ENCODE peak calls at places on chromosomes 11 and 22, in nine cellular contexts. One of them, this sample, is unnamed.
A peak's percentile ranks its signal among the peaks of the same experiment; 100 is the strongest.

GRCh38 chr11:110479445-110480101 is 49.8 kb downstream of the FDX1 start:
- DNase-seq in hippocampal formation: peak; percentile 44
- DNase-seq in M059J: peak; percentile 68
- DNase-seq in lower lobe of right lung: no peak
- DNase-seq in effector memory CD8-positive, alpha-beta T cell: no peak
- DNase-seq in putamen: peak; percentile 83
- DNase-seq in head of caudate nucleus: peak; percentile 75
- DNase-seq in tibial artery: no peak
- DNase-seq in Kasumi-1: no peak
- DNase-seq in this sample: no peak

GRCh38 chr11:32586576-32587190 is 3.1 kb downstream of the EIF3M start:
- DNase-seq in hippocampal formation: no peak
- DNase-seq in M059J: peak; percentile 40
- DNase-seq in lower lobe of right lung: no peak
- DNase-seq in effector memory CD8-positive, alpha-beta T cell: no peak
- DNase-seq in putamen: no peak
- DNase-seq in head of caudate nucleus: peak; percentile 41
- DNase-seq in tibial artery: no peak
- DNase-seq in Kasumi-1: peak; percentile 61
- DNase-seq in this sample: no peak

GRCh38 chr11:34176980-34177319 is 71.5 kb downstream of the NAT10 start:
- DNase-seq in hippocampal formation: no peak
- DNase-seq in M059J: peak; percentile 50
- DNase-seq in lower lobe of right lung: no peak
- DNase-seq in effector memory CD8-positive, alpha-beta T cell: no peak
- DNase-seq in putamen: peak; percentile 41
- DNase-seq in head of caudate nucleus: no peak
- DNase-seq in tibial artery: no peak
- DNase-seq in Kasumi-1: no peak
- DNase-seq in this sample: no peak

GRCh38 chr22:21098099-21098671 is 52.4 kb downstream of the LRRC74B start:
- DNase-seq in hippocampal formation: no peak
- DNase-seq in M059J: peak; percentile 6
- DNase-seq in lower lobe of right lung: no peak
- DNase-seq in effector memory CD8-positive, alpha-beta T cell: no peak
- DNase-seq in putamen: no peak
- DNase-seq in head of caudate nucleus: peak; percentile 25
- DNase-seq in tibial artery: no peak
- DNase-seq in Kasumi-1: peak; percentile 10
- DNase-seq in this sample: no peak

GRCh38 chr11:12090761-12091261 is 19.6 kb upstream of the MICAL2 start:
- DNase-seq in hippocampal formation: no peak
- DNase-seq in M059J: peak; percentile 72
- DNase-seq in lower lobe of right lung: peak; percentile 81
- DNase-seq in effector memory CD8-positive, alpha-beta T cell: no peak
- DNase-seq in putamen: no peak
- DNase-seq in head of caudate nucleus: no peak
- DNase-seq in tibial artery: peak; percentile 23
- DNase-seq in Kasumi-1: no peak
- DNase-seq in this sample: peak; percentile 70

GRCh38 chr11:124920870-124921609 is 2.0 kb downstream of the HEPN1 start:
- DNase-seq in hippocampal formation: no peak
- DNase-seq in M059J: no peak
- DNase-seq in lower lobe of right lung: peak; percentile 80
- DNase-seq in effector memory CD8-positive, alpha-beta T cell: peak; percentile 71
- DNase-seq in putamen: no peak
- DNase-seq in head of caudate nucleus: peak; percentile 67
- DNase-seq in tibial artery: peak; percentile 78
- DNase-seq in Kasumi-1: no peak
- DNase-seq in this sample: no peak

GRCh38 chr11:60910281-60910687 is 3.7 kb upstream of the TMEM109 start:
- DNase-seq in hippocampal formation: no peak
- DNase-seq in M059J: no peak
- DNase-seq in lower lobe of right lung: no peak
- DNase-seq in effector memory CD8-positive, alpha-beta T cell: no peak
- DNase-seq in putamen: no peak
- DNase-seq in head of caudate nucleus: peak; percentile 55
- DNase-seq in tibial artery: no peak
- DNase-seq in Kasumi-1: no peak
- DNase-seq in this sample: no peak

GRCh38 chr11:4851033-4851432 is 2.0 kb upstream of the OR51S1 start:
- DNase-seq in hippocampal formation: no peak
- DNase-seq in M059J: peak; percentile 20
- DNase-seq in lower lobe of right lung: no peak
- DNase-seq in effector memory CD8-positive, alpha-beta T cell: no peak
- DNase-seq in putamen: no peak
- DNase-seq in head of caudate nucleus: no peak
- DNase-seq in tibial artery: no peak
- DNase-seq in Kasumi-1: no peak
- DNase-seq in this sample: peak; percentile 2

GRCh38 chr22:36419912-36420882 is 32.4 kb upstream of the MYH9 start:
- DNase-seq in hippocampal formation: no peak
- DNase-seq in M059J: no peak
- DNase-seq in lower lobe of right lung: no peak
- DNase-seq in effector memory CD8-positive, alpha-beta T cell: no peak
- DNase-seq in putamen: no peak
- DNase-seq in head of caudate nucleus: no peak
- DNase-seq in tibial artery: no peak
- DNase-seq in Kasumi-1: no peak
- DNase-seq in this sample: no peak

GRCh38 chr11:102386376-102386775 is 39.4 kb downstream of the BIRC2 start:
- DNase-seq in hippocampal formation: no peak
- DNase-seq in M059J: no peak
- DNase-seq in lower lobe of right lung: no peak
- DNase-seq in effector memory CD8-positive, alpha-beta T cell: no peak
- DNase-seq in putamen: no peak
- DNase-seq in head of caudate nucleus: no peak
- DNase-seq in tibial artery: no peak
- DNase-seq in Kasumi-1: no peak
- DNase-seq in this sample: no peak

GRCh38 chr11:46343520-46343919 is 3.7 kb upstream of the DGKZ start:
- DNase-seq in hippocampal formation: no peak
- DNase-seq in M059J: no peak
- DNase-seq in lower lobe of right lung: no peak
- DNase-seq in effector memory CD8-positive, alpha-beta T cell: no peak
- DNase-seq in putamen: no peak
- DNase-seq in head of caudate nucleus: no peak
- DNase-seq in tibial artery: no peak
- DNase-seq in Kasumi-1: no peak
- DNase-seq in this sample: no peak

GRCh38 chr22:46033256-46034200 is 56.6 kb upstream of the WNT7B start:
- DNase-seq in hippocampal formation: no peak
- DNase-seq in M059J: no peak
- DNase-seq in lower lobe of right lung: no peak
- DNase-seq in effector memory CD8-positive, alpha-beta T cell: no peak
- DNase-seq in putamen: no peak
- DNase-seq in head of caudate nucleus: no peak
- DNase-seq in tibial artery: peak; percentile 53
- DNase-seq in Kasumi-1: no peak
- DNase-seq in this sample: no peak

GRCh38 chr11:87097582-87097981 is 59.8 kb downstream of the TMEM135 start:
- DNase-seq in hippocampal formation: no peak
- DNase-seq in M059J: peak; percentile 40
- DNase-seq in lower lobe of right lung: no peak
- DNase-seq in effector memory CD8-positive, alpha-beta T cell: peak; percentile 39
- DNase-seq in putamen: no peak
- DNase-seq in head of caudate nucleus: peak; percentile 45
- DNase-seq in tibial artery: no peak
- DNase-seq in Kasumi-1: peak; percentile 96
- DNase-seq in this sample: peak; percentile 34

GRCh38 chr22:27591060-27591459 is 210.5 kb downstream of the MN1 start:
- DNase-seq in hippocampal formation: no peak
- DNase-seq in M059J: no peak
- DNase-seq in lower lobe of right lung: no peak
- DNase-seq in effector memory CD8-positive, alpha-beta T cell: no peak
- DNase-seq in putamen: no peak
- DNase-seq in head of caudate nucleus: no peak
- DNase-seq in tibial artery: no peak
- DNase-seq in Kasumi-1: no peak
- DNase-seq in this sample: no peak

GRCh38 chr11:108035690-108036089 is 27.0 kb downstream of the CUL5 start:
- DNase-seq in hippocampal formation: no peak
- DNase-seq in M059J: no peak
- DNase-seq in lower lobe of right lung: no peak
- DNase-seq in effector memory CD8-positive, alpha-beta T cell: no peak
- DNase-seq in putamen: no peak
- DNase-seq in head of caudate nucleus: no peak
- DNase-seq in tibial artery: no peak
- DNase-seq in Kasumi-1: no peak
- DNase-seq in this sample: no peak

GRCh38 chr11:14499178-14499559 is 442 bp downstream of the COPB1 start:
- DNase-seq in hippocampal formation: no peak
- DNase-seq in M059J: peak; percentile 22
- DNase-seq in lower lobe of right lung: peak; percentile 55
- DNase-seq in effector memory CD8-positive, alpha-beta T cell: no peak
- DNase-seq in putamen: no peak
- DNase-seq in head of caudate nucleus: peak; percentile 43
- DNase-seq in tibial artery: no peak
- DNase-seq in Kasumi-1: peak; percentile 24
- DNase-seq in this sample: peak; percentile 15

GRCh38 chr11:128318856-128319474 is 268.4 kb downstream of the ETS1 start:
- DNase-seq in hippocampal formation: no peak
- DNase-seq in M059J: peak; percentile 53
- DNase-seq in lower lobe of right lung: no peak
- DNase-seq in effector memory CD8-positive, alpha-beta T cell: peak; percentile 70
- DNase-seq in putamen: no peak
- DNase-seq in head of caudate nucleus: no peak
- DNase-seq in tibial artery: no peak
- DNase-seq in Kasumi-1: no peak
- DNase-seq in this sample: peak; percentile 78

GRCh38 chr22:17154971-17155370 is 4.1 kb downstream of the HDHD5 start:
- DNase-seq in hippocampal formation: no peak
- DNase-seq in M059J: no peak
- DNase-seq in lower lobe of right lung: no peak
- DNase-seq in effector memory CD8-positive, alpha-beta T cell: no peak
- DNase-seq in putamen: no peak
- DNase-seq in head of caudate nucleus: no peak
- DNase-seq in tibial artery: no peak
- DNase-seq in Kasumi-1: no peak
- DNase-seq in this sample: no peak

GRCh38 chr11:16739326-16739875 is 954 bp downstream of the C11orf58 start:
- DNase-seq in hippocampal formation: no peak
- DNase-seq in M059J: peak; percentile 65
- DNase-seq in lower lobe of right lung: no peak
- DNase-seq in effector memory CD8-positive, alpha-beta T cell: no peak
- DNase-seq in putamen: no peak
- DNase-seq in head of caudate nucleus: no peak
- DNase-seq in tibial artery: no peak
- DNase-seq in Kasumi-1: peak; percentile 39
- DNase-seq in this sample: no peak

GRCh38 chr11:96050435-96051182 is 126.7 kb upstream of the MTMR2 start:
- DNase-seq in hippocampal formation: no peak
- DNase-seq in M059J: peak; percentile 67
- DNase-seq in lower lobe of right lung: no peak
- DNase-seq in effector memory CD8-positive, alpha-beta T cell: no peak
- DNase-seq in putamen: no peak
- DNase-seq in head of caudate nucleus: no peak
- DNase-seq in tibial artery: no peak
- DNase-seq in Kasumi-1: no peak
- DNase-seq in this sample: no peak

GRCh38 chr11:120205596-120206161 is 5.2 kb upstream of the OAF start:
- DNase-seq in hippocampal formation: no peak
- DNase-seq in M059J: peak; percentile 76
- DNase-seq in lower lobe of right lung: no peak
- DNase-seq in effector memory CD8-positive, alpha-beta T cell: no peak
- DNase-seq in putamen: no peak
- DNase-seq in head of caudate nucleus: no peak
- DNase-seq in tibial artery: no peak
- DNase-seq in Kasumi-1: no peak
- DNase-seq in this sample: peak; percentile 63

GRCh38 chr11:117023178-117023577 is 75.0 kb downstream of the SIK3 start:
- DNase-seq in hippocampal formation: no peak
- DNase-seq in M059J: no peak
- DNase-seq in lower lobe of right lung: no peak
- DNase-seq in effector memory CD8-positive, alpha-beta T cell: no peak
- DNase-seq in putamen: no peak
- DNase-seq in head of caudate nucleus: no peak
- DNase-seq in tibial artery: no peak
- DNase-seq in Kasumi-1: no peak
- DNase-seq in this sample: no peak

GRCh38 chr11:57416436-57416835 is 10.5 kb downstream of the SLC43A3 start:
- DNase-seq in hippocampal formation: no peak
- DNase-seq in M059J: no peak
- DNase-seq in lower lobe of right lung: no peak
- DNase-seq in effector memory CD8-positive, alpha-beta T cell: no peak
- DNase-seq in putamen: no peak
- DNase-seq in head of caudate nucleus: no peak
- DNase-seq in tibial artery: no peak
- DNase-seq in Kasumi-1: no peak
- DNase-seq in this sample: no peak

GRCh38 chr11:68303982-68304780 is 8.2 kb upstream of the LRP5 start:
- DNase-seq in hippocampal formation: no peak
- DNase-seq in M059J: no peak
- DNase-seq in lower lobe of right lung: no peak
- DNase-seq in effector memory CD8-positive, alpha-beta T cell: no peak
- DNase-seq in putamen: no peak
- DNase-seq in head of caudate nucleus: no peak
- DNase-seq in tibial artery: no peak
- DNase-seq in Kasumi-1: no peak
- DNase-seq in this sample: no peak

GRCh38 chr11:12455938-12456337 is 78.6 kb downstream of the PARVA start:
- DNase-seq in hippocampal formation: no peak
- DNase-seq in M059J: peak; percentile 51
- DNase-seq in lower lobe of right lung: no peak
- DNase-seq in effector memory CD8-positive, alpha-beta T cell: no peak
- DNase-seq in putamen: no peak
- DNase-seq in head of caudate nucleus: no peak
- DNase-seq in tibial artery: no peak
- DNase-seq in Kasumi-1: no peak
- DNase-seq in this sample: no peak

GRCh38 chr22:28183078-28183870 is 264.2 kb upstream of the PITPNB start:
- DNase-seq in hippocampal formation: no peak
- DNase-seq in M059J: no peak
- DNase-seq in lower lobe of right lung: no peak
- DNase-seq in effector memory CD8-positive, alpha-beta T cell: no peak
- DNase-seq in putamen: no peak
- DNase-seq in head of caudate nucleus: no peak
- DNase-seq in tibial artery: no peak
- DNase-seq in Kasumi-1: no peak
- DNase-seq in this sample: no peak

GRCh38 chr11:32562839-32563599 is 20.6 kb upstream of the EIF3M start:
- DNase-seq in hippocampal formation: no peak
- DNase-seq in M059J: no peak
- DNase-seq in lower lobe of right lung: no peak
- DNase-seq in effector memory CD8-positive, alpha-beta T cell: no peak
- DNase-seq in putamen: no peak
- DNase-seq in head of caudate nucleus: no peak
- DNase-seq in tibial artery: no peak
- DNase-seq in Kasumi-1: no peak
- DNase-seq in this sample: peak; percentile 65

GRCh38 chr11:2825886-2826678 is 59.5 kb downstream of the CDKN1C start:
- DNase-seq in hippocampal formation: no peak
- DNase-seq in M059J: peak; percentile 97
- DNase-seq in lower lobe of right lung: peak; percentile 72
- DNase-seq in effector memory CD8-positive, alpha-beta T cell: no peak
- DNase-seq in putamen: no peak
- DNase-seq in head of caudate nucleus: peak; percentile 62
- DNase-seq in tibial artery: peak; percentile 93
- DNase-seq in Kasumi-1: peak; percentile 73
- DNase-seq in this sample: peak; percentile 80

GRCh38 chr11:124900464-124900863 is 2.8 kb upstream of the ROBO4 start:
- DNase-seq in hippocampal formation: no peak
- DNase-seq in M059J: peak; percentile 92
- DNase-seq in lower lobe of right lung: no peak
- DNase-seq in effector memory CD8-positive, alpha-beta T cell: no peak
- DNase-seq in putamen: no peak
- DNase-seq in head of caudate nucleus: peak; percentile 62
- DNase-seq in tibial artery: no peak
- DNase-seq in Kasumi-1: no peak
- DNase-seq in this sample: peak; percentile 92

GRCh38 chr22:28394711-28395110 is 284.9 kb downstream of the TTC28 start:
- DNase-seq in hippocampal formation: no peak
- DNase-seq in M059J: no peak
- DNase-seq in lower lobe of right lung: no peak
- DNase-seq in effector memory CD8-positive, alpha-beta T cell: no peak
- DNase-seq in putamen: no peak
- DNase-seq in head of caudate nucleus: no peak
- DNase-seq in tibial artery: no peak
- DNase-seq in Kasumi-1: no peak
- DNase-seq in this sample: no peak

GRCh38 chr22:45207981-45208664 is 32.6 kb downstream of the KIAA0930 start:
- DNase-seq in hippocampal formation: no peak
- DNase-seq in M059J: peak; percentile 42
- DNase-seq in lower lobe of right lung: no peak
- DNase-seq in effector memory CD8-positive, alpha-beta T cell: no peak
- DNase-seq in putamen: no peak
- DNase-seq in head of caudate nucleus: no peak
- DNase-seq in tibial artery: peak; percentile 48
- DNase-seq in Kasumi-1: no peak
- DNase-seq in this sample: peak; percentile 84